ENCODE peak calls at places on chromosomes 12 and 14, in ten cellular contexts. P, M, L, V, Z, T, Y, Q, A and W are unnamed samples.
A peak's percentile ranks its signal among the peaks of the same experiment; 100 is the strongest.

GRCh38 chr12:120453977-120454376 is 7.7 kb downstream of the GATC start:
- DNase-seq in P (peak; percentile 27), M (no peak), L (peak; percentile 70), V (peak; percentile 42), Z (peak; percentile 52), T (no peak), Y (peak; percentile 19), Q (no peak), A (no peak), W (no peak)

GRCh38 chr12:53378705-53379388 is 1.1 kb upstream of the SP1 start:
- DNase-seq in P (no peak), M (no peak), L (peak; percentile 39), V (no peak), Z (no peak), T (no peak), Y (no peak), Q (no peak), A (no peak), W (no peak)

GRCh38 chr14:62436256-62436655 is 609.0 kb downstream of the KCNH5 start:
- DNase-seq in P (no peak), M (no peak), L (no peak), V (no peak), Z (no peak), T (no peak), Y (no peak), Q (no peak), A (no peak), W (no peak)

GRCh38 chr14:98189521-98189920 is 1082.5 kb downstream of the BCL11B start:
- DNase-seq in P (no peak), M (no peak), L (no peak), V (no peak), Z (no peak), T (no peak), Y (no peak), Q (no peak), A (no peak), W (no peak)

GRCh38 chr14:99481745-99482099 is 513 bp downstream of the CCNK start:
- DNase-seq in P (peak; percentile 38), M (no peak), L (peak; percentile 33), V (peak; percentile 39), Z (peak; percentile 33), T (peak; percentile 30), Y (peak; percentile 38), Q (no peak), A (no peak), W (no peak)

GRCh38 chr14:68814376-68815287 is 21.8 kb upstream of the ZFP36L1 start:
- DNase-seq in P (peak; percentile 53), M (peak; percentile 78), L (peak; percentile 85), V (peak; percentile 78), Z (peak; percentile 70), T (peak; percentile 51), Y (peak; percentile 69), Q (peak; percentile 59), A (peak; percentile 64), W (no peak)

GRCh38 chr14:21498540-21499526 is 12.3 kb downstream of the METTL3 start:
- DNase-seq in P (peak; percentile 64), M (no peak), L (peak; percentile 95), V (peak; percentile 59), Z (peak; percentile 85), T (peak; percentile 38), Y (peak; percentile 65), Q (no peak), A (no peak), W (no peak)

GRCh38 chr14:20454359-20454644 is 310 bp downstream of the OSGEP start:
- DNase-seq in P (no peak), M (no peak), L (no peak), V (peak; percentile 93), Z (no peak), T (no peak), Y (no peak), Q (peak; percentile 89), A (no peak), W (no peak)

GRCh38 chr12:105036937-105037649 is 47.2 kb downstream of the ALDH1L2 start:
- DNase-seq in P (no peak), M (no peak), L (no peak), V (no peak), Z (no peak), T (no peak), Y (no peak), Q (no peak), A (no peak), W (no peak)

GRCh38 chr12:71426030-71426570 is 13.5 kb upstream of the LGR5 start:
- DNase-seq in P (no peak), M (no peak), L (no peak), V (no peak), Z (no peak), T (no peak), Y (no peak), Q (no peak), A (no peak), W (no peak)

GRCh38 chr14:32413967-32414640 is 85.0 kb downstream of the AKAP6 start:
- DNase-seq in P (peak; percentile 42), M (no peak), L (no peak), V (no peak), Z (no peak), T (no peak), Y (no peak), Q (no peak), A (no peak), W (no peak)

GRCh38 chr14:104680806-104681688 is 8.4 kb upstream of the INF2 start:
- DNase-seq in P (peak; percentile 74), M (no peak), L (no peak), V (peak; percentile 86), Z (peak; percentile 64), T (no peak), Y (peak; percentile 80), Q (peak; percentile 77), A (peak; percentile 62), W (peak; percentile 84)

GRCh38 chr12:726281-727140 is 25.9 kb upstream of the WNK1 start:
- DNase-seq in P (no peak), M (no peak), L (no peak), V (peak; percentile 54), Z (no peak), T (no peak), Y (peak; percentile 28), Q (no peak), A (no peak), W (no peak)

GRCh38 chr14:66315548-66315947 is 170.6 kb upstream of the CCDC196 start:
- DNase-seq in P (no peak), M (peak; percentile 38), L (peak; percentile 49), V (no peak), Z (no peak), T (no peak), Y (no peak), Q (no peak), A (no peak), W (no peak)

GRCh38 chr14:95231966-95232365 is 74.6 kb upstream of the DICER1 start:
- DNase-seq in P (no peak), M (no peak), L (no peak), V (no peak), Z (no peak), T (no peak), Y (no peak), Q (peak; percentile 56), A (no peak), W (no peak)

GRCh38 chr14:56855891-56856461 is 45.7 kb upstream of the OTX2 start:
- DNase-seq in P (no peak), M (peak; percentile 84), L (peak; percentile 91), V (no peak), Z (no peak), T (no peak), Y (no peak), Q (peak; percentile 66), A (no peak), W (no peak)

GRCh38 chr12:114448618-114448933 is 42.6 kb upstream of the TBX5 start:
- DNase-seq in P (no peak), M (peak; percentile 74), L (peak; percentile 77), V (no peak), Z (no peak), T (no peak), Y (no peak), Q (no peak), A (no peak), W (no peak)

GRCh38 chr12:27449011-27449410 is 2.5 kb downstream of the SMCO2 start:
- DNase-seq in P (no peak), M (no peak), L (no peak), V (no peak), Z (no peak), T (no peak), Y (no peak), Q (no peak), A (no peak), W (no peak)

DNA sequence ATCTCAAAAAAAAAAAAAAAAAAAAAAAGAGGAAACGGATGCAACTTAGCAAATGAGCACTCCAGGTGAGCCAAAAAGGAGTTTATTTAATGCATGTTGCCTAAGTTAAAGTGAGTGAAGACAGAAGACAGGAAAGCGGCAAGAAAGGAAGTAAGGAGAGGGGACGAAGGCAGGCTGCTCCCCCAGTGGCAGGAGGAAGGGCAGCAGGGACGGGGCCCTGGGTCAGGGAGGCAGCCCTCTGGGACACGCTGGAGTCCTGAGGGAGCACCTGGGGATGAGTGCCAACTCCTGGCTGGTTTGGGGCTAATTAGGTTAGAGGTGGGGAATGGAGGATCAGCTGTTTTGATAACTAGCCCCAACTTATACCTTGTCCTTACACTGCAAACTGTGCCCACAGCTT is 37.0 kb upstream of the SPTLC2 start:
- DNase-seq in P (no peak), M (peak; percentile 73), L (peak; percentile 64), V (no peak), Z (no peak), T (no peak), Y (no peak), Q (no peak), A (no peak), W (no peak)
- TF ChIP-seq CTCF in P (peak; percentile 24), M (peak; percentile 56), L (peak; percentile 44), V (no peak), Z (peak; percentile 22), T (peak; percentile 31), Y (no peak), Q (no peak), A (no peak), W (peak; percentile 64)

GRCh38 chr12:54759751-54760150 is 94.6 kb upstream of the MUCL1 start:
- DNase-seq in P (peak; percentile 26), M (peak; percentile 74), L (peak; percentile 87), V (peak; percentile 56), Z (peak; percentile 74), T (peak; percentile 34), Y (no peak), Q (no peak), A (no peak), W (no peak)
- TF ChIP-seq CTCF in P (peak; percentile 32), M (peak; percentile 81), L (peak; percentile 95), V (peak; percentile 52), Z (peak; percentile 67), T (peak; percentile 11), Y (no peak), Q (no peak), A (no peak), W (peak; percentile 59)

GRCh38 chr12:6949063-6949594 is 2.0 kb upstream of the PTPN6 start:
- DNase-seq in P (no peak), M (no peak), L (no peak), V (no peak), Z (no peak), T (no peak), Y (no peak), Q (no peak), A (peak; percentile 54), W (peak; percentile 73)
- TF ChIP-seq CTCF in P (no peak), M (peak; percentile 21), L (no peak), V (no peak), Z (no peak), T (no peak), Y (no peak), Q (no peak), A (no peak), W (peak; percentile 48)

DNA sequence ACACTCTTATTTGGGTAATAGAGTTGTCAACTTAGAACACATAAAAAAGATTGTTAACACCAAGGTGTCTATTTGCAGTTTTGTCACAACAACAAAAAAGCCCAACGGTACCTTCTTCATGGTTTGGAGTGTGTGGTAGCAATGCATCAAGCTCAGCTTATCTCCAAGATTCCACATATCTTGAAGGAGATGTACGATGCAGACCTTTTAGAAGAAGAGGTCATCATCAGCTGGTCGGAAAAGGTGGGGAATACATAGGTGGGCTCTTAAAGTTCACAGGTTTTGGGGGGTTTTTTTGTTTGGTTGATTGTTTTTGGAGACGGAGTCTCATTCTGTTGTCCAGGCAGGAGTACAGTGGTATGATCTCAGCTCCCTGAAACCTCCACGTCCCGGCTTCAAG is 5.5 kb downstream of the EIF5 start:
- DNase-seq in P (no peak), M (no peak), L (no peak), V (no peak), Z (no peak), T (no peak), Y (no peak), Q (no peak), A (no peak), W (no peak)
- TF ChIP-seq CTCF in P (no peak), M (no peak), L (no peak), V (no peak), Z (no peak), T (no peak), Y (no peak), Q (no peak), A (no peak), W (no peak)